ENCODE peak calls at places on chromosomes 12 and 14, in ten cellular contexts. P, V, S, R, K, I, Q, H, L and F are unnamed samples.

GRCh38 chr12:50659690-50660424 is 104.0 kb upstream of the ATF1 start:
- DNase-seq in P (no peak), V (no peak), S (no peak), R (no peak), K (no peak), I (no peak), Q (no peak), H (no peak), L (no peak), F (no peak)

GRCh38 chr12:29650371-29650770 is 133.4 kb downstream of the TMTC1 start:
- DNase-seq in P (no peak), V (no peak), S (no peak), R (no peak), K (no peak), I (no peak), Q (no peak), H (no peak), L (no peak), F (no peak)

GRCh38 chr12:91778938-91779400 is 366.7 kb downstream of the BTG1 start:
- DNase-seq in P (peak), V (no peak), S (peak), R (peak), K (peak), I (no peak), Q (peak), H (no peak), L (peak), F (peak)

GRCh38 chr12:57086951-57087688 is 1.8 kb upstream of the NAB2 start:
- DNase-seq in P (peak), V (peak), S (peak), R (peak), K (peak), I (peak), Q (peak), H (peak), L (peak), F (no peak)

GRCh38 chr12:48199784-48200198 is 3.3 kb downstream of the OR10AD1 start:
- DNase-seq in P (no peak), V (no peak), S (no peak), R (no peak), K (no peak), I (no peak), Q (peak), H (no peak), L (no peak), F (no peak)

GRCh38 chr12:19988918-19989317 is 379.4 kb upstream of the PDE3A start:
- DNase-seq in P (no peak), V (no peak), S (no peak), R (no peak), K (no peak), I (no peak), Q (no peak), H (no peak), L (no peak), F (no peak)

GRCh38 chr14:22497671-22498093 is 91.3 kb downstream of the DAD1 start:
- DNase-seq in P (no peak), V (no peak), S (no peak), R (no peak), K (no peak), I (no peak), Q (no peak), H (no peak), L (no peak), F (no peak)

GRCh38 chr12:53300187-53300586 is 692 bp downstream of the MYG1 start:
- DNase-seq in P (no peak), V (no peak), S (peak), R (no peak), K (no peak), I (no peak), Q (no peak), H (peak), L (no peak), F (no peak)

GRCh38 chr14:69632154-69632553 is 20.8 kb downstream of the SUSD6 start:
- DNase-seq in P (no peak), V (peak), S (no peak), R (no peak), K (no peak), I (no peak), Q (no peak), H (no peak), L (no peak), F (no peak)

GRCh38 chr12:74349925-74350324 is 187.7 kb upstream of the ATXN7L3B start:
- DNase-seq in P (peak), V (no peak), S (peak), R (no peak), K (no peak), I (no peak), Q (no peak), H (no peak), L (no peak), F (no peak)

GRCh38 chr12:129212221-129212630 is 358.9 kb downstream of the GLT1D1 start:
- DNase-seq in P (no peak), V (no peak), S (no peak), R (no peak), K (no peak), I (no peak), Q (no peak), H (no peak), L (no peak), F (no peak)

GRCh38 chr14:88604213-88604612 is 41.4 kb downstream of the ZC3H14 start:
- DNase-seq in P (no peak), V (no peak), S (no peak), R (no peak), K (no peak), I (no peak), Q (no peak), H (no peak), L (no peak), F (no peak)

GRCh38 chr14:30211326-30211725 is 283.7 kb upstream of the PRKD1 start:
- DNase-seq in P (no peak), V (no peak), S (peak), R (no peak), K (no peak), I (no peak), Q (no peak), H (no peak), L (no peak), F (no peak)

GRCh38 chr12:4154672-4155225 is 118.8 kb upstream of the CCND2 start:
- DNase-seq in P (no peak), V (no peak), S (no peak), R (no peak), K (no peak), I (no peak), Q (no peak), H (no peak), L (no peak), F (no peak)

GRCh38 chr14:70020350-70021170 is 141.3 kb downstream of the SMOC1 start:
- DNase-seq in P (no peak), V (peak), S (no peak), R (no peak), K (no peak), I (no peak), Q (no peak), H (no peak), L (no peak), F (no peak)

GRCh38 chr14:67734675-67735074 is 33.0 kb downstream of the RDH12 start:
- DNase-seq in P (no peak), V (no peak), S (peak), R (no peak), K (no peak), I (no peak), Q (no peak), H (no peak), L (no peak), F (peak)

GRCh38 chr14:77799863-77800730 is at the start of gene ADCK1:
- DNase-seq in P (peak), V (peak), S (peak), R (peak), K (peak), I (peak), Q (peak), H (peak), L (peak), F (peak)